ENCODE peak calls at places on chromosomes 1 and 21, in eight cellular contexts. One of them, this sample, is unnamed.

GRCh38 chr1:111852216-111852615 is 96.5 kb downstream of the DDX20 start:
- DNase-seq in neural crest cell: no peak
- DNase-seq in HL-60: no peak
- DNase-seq in transverse colon: no peak
- DNase-seq in activated B cell treated with CpG ODN at 0.5 μM for 24 hours: no peak
- DNase-seq in tibial artery: no peak
- DNase-seq in cardiac fibroblast: no peak
- DNase-seq in ovary: no peak
- DNase-seq in this sample: no peak

GRCh38 chr1:116910379-116911165 is 856 bp downstream of the PTGFRN start:
- DNase-seq in neural crest cell: peak; percentile 26
- DNase-seq in transverse colon: peak; percentile 65
- DNase-seq in cardiac fibroblast: peak; percentile 42
- DNase-seq in tibial artery: peak; percentile 38
- DNase-seq in activated B cell treated with CpG ODN at 0.5 μM for 24 hours: no peak
- DNase-seq in HL-60: peak; percentile 17
- DNase-seq in ovary: peak; percentile 65
- DNase-seq in this sample: peak; percentile 81

GRCh38 chr1:224502459-224503160 is 68.0 kb upstream of the WDR26 start:
- DNase-seq in tibial artery: no peak
- DNase-seq in neural crest cell: no peak
- DNase-seq in HL-60: peak; percentile 49
- DNase-seq in ovary: peak; percentile 32
- DNase-seq in transverse colon: peak; percentile 71
- DNase-seq in cardiac fibroblast: no peak
- DNase-seq in activated B cell treated with CpG ODN at 0.5 μM for 24 hours: no peak
- DNase-seq in this sample: peak; percentile 74

GRCh38 chr1:115867216-115867615 is 26.3 kb upstream of the NHLH2 start:
- DNase-seq in tibial artery: no peak
- DNase-seq in ovary: no peak
- DNase-seq in transverse colon: no peak
- DNase-seq in HL-60: no peak
- DNase-seq in neural crest cell: no peak
- DNase-seq in cardiac fibroblast: no peak
- DNase-seq in activated B cell treated with CpG ODN at 0.5 μM for 24 hours: no peak
- DNase-seq in this sample: no peak

GRCh38 chr1:197598935-197599334 is 176.3 kb downstream of the DENND1B start:
- DNase-seq in transverse colon: no peak
- DNase-seq in tibial artery: no peak
- DNase-seq in cardiac fibroblast: no peak
- DNase-seq in ovary: no peak
- DNase-seq in activated B cell treated with CpG ODN at 0.5 μM for 24 hours: no peak
- DNase-seq in HL-60: no peak
- DNase-seq in neural crest cell: no peak
- DNase-seq in this sample: no peak

GRCh38 chr1:226940806-226941067 is 643 bp downstream of the COQ8A start:
- DNase-seq in cardiac fibroblast: no peak
- DNase-seq in activated B cell treated with CpG ODN at 0.5 μM for 24 hours: no peak
- DNase-seq in neural crest cell: no peak
- DNase-seq in tibial artery: no peak
- DNase-seq in HL-60: no peak
- DNase-seq in transverse colon: no peak
- DNase-seq in ovary: no peak
- DNase-seq in this sample: no peak

GRCh38 chr1:55057270-55057955 is 18.1 kb downstream of the PCSK9 start:
- DNase-seq in neural crest cell: no peak
- DNase-seq in ovary: no peak
- DNase-seq in tibial artery: no peak
- DNase-seq in HL-60: no peak
- DNase-seq in transverse colon: no peak
- DNase-seq in activated B cell treated with CpG ODN at 0.5 μM for 24 hours: no peak
- DNase-seq in cardiac fibroblast: no peak
- DNase-seq in this sample: no peak

GRCh38 chr21:44650973-44651675 is 3.3 kb downstream of the KRTAP12-4 start:
- DNase-seq in ovary: no peak
- DNase-seq in cardiac fibroblast: no peak
- DNase-seq in transverse colon: no peak
- DNase-seq in neural crest cell: no peak
- DNase-seq in HL-60: no peak
- DNase-seq in tibial artery: no peak
- DNase-seq in activated B cell treated with CpG ODN at 0.5 μM for 24 hours: no peak
- DNase-seq in this sample: no peak

GRCh38 chr21:42796327-42797062 is 82.8 kb downstream of the WDR4 start:
- DNase-seq in transverse colon: no peak
- DNase-seq in tibial artery: no peak
- DNase-seq in activated B cell treated with CpG ODN at 0.5 μM for 24 hours: no peak
- DNase-seq in neural crest cell: no peak
- DNase-seq in HL-60: no peak
- DNase-seq in cardiac fibroblast: no peak
- DNase-seq in ovary: no peak
- DNase-seq in this sample: no peak

GRCh38 chr1:197911857-197912696 is 5.1 kb upstream of the LHX9 start:
- DNase-seq in activated B cell treated with CpG ODN at 0.5 μM for 24 hours: peak; percentile 18
- DNase-seq in tibial artery: no peak
- DNase-seq in cardiac fibroblast: no peak
- DNase-seq in neural crest cell: no peak
- DNase-seq in transverse colon: no peak
- DNase-seq in ovary: no peak
- DNase-seq in HL-60: no peak
- DNase-seq in this sample: peak; percentile 38

GRCh38 chr1:207321790-207322530 is 482 bp downstream of the CD55 start:
- DNase-seq in tibial artery: no peak
- DNase-seq in transverse colon: no peak
- DNase-seq in neural crest cell: no peak
- DNase-seq in activated B cell treated with CpG ODN at 0.5 μM for 24 hours: no peak
- DNase-seq in HL-60: peak; percentile 28
- DNase-seq in cardiac fibroblast: peak; percentile 33
- DNase-seq in ovary: no peak
- DNase-seq in this sample: no peak

GRCh38 chr1:206833741-206834140 is 31.7 kb upstream of the IL20 start:
- DNase-seq in HL-60: no peak
- DNase-seq in transverse colon: peak; percentile 33
- DNase-seq in cardiac fibroblast: no peak
- DNase-seq in ovary: no peak
- DNase-seq in tibial artery: no peak
- DNase-seq in activated B cell treated with CpG ODN at 0.5 μM for 24 hours: no peak
- DNase-seq in neural crest cell: no peak
- DNase-seq in this sample: peak; percentile 47

DNA sequence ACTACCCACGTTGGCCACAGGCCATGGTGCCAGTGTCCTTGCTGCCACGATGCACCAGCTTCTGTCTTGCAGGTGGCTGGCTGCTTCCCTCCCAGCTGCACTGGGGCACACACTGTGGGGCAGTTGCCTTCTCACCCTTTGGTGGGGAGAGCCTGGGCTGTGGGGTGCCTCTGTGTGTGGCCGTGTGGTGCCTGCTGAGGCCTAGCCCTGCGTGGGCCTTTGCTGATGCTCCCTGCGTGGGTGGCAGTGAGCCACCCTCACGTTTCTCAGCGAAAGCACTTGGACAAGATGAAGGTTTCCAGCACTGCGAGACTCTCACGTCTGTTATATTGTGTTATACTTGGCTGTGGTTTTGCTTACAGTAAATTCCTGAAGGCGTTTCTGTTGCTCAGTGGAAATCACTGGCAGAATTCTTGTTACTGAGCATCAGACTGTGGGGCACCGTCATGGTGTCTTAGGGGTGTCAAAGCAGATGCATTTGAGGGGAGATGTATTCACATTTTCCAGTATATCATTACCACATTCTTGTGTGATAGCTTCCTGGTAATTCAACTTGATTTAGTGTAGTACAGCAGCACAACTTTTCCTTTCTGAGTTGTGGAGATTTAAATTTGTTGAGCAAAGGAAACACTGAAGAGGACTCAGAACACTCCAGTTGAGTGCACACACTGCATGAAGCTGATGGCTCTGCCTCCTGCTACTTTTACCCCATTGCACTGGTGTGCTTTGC is 124.7 kb downstream of the PCBP3 start:
- DNase-seq in ovary: no peak
- DNase-seq in activated B cell treated with CpG ODN at 0.5 μM for 24 hours: no peak
- DNase-seq in cardiac fibroblast: peak; percentile 62
- DNase-seq in HL-60: no peak
- DNase-seq in transverse colon: no peak
- DNase-seq in neural crest cell: no peak
- DNase-seq in tibial artery: no peak
- DNase-seq in this sample: no peak
- TF ChIP-seq CTCF in ovary: no peak
- TF ChIP-seq CTCF in activated B cell treated with CpG ODN at 0.5 μM for 24 hours: no peak
- TF ChIP-seq CTCF in cardiac fibroblast: no peak
- TF ChIP-seq CTCF in HL-60: no peak
- TF ChIP-seq CTCF in transverse colon: no peak
- TF ChIP-seq CTCF in neural crest cell: no peak
- TF ChIP-seq CTCF in tibial artery: no peak
- TF ChIP-seq CTCF in this sample: no peak

DNA sequence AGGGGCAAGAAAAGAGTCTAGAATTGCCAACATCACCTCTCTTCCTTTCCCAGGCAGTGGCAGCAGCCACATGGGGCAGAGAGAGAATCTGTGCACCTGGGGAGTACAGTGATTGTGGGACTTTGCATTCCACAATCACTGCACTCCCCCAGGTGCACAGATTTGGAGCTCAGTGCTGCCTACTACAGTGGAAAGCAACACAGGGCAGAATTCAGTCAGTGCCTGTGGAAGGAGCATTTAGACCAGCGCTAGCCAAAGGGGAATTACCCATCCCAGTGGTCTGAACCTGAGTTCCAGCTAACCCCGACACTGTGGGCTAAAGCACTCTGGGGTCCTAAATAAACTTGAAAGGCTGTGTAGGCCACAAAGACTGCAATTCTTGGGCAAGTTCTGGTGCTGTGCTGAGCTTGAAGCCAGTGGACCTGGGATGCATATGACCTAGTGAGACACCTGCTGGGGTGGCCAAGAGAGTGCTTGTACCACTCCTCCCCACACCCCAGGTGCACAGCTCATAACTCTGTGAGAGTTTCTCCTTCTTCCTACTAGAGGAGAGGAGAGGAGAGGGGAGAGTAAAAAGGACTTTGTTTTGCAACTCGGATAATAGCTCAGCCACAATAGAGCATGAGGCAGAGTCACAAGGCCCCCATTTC is 50.3 kb downstream of the NUP210L start:
- DNase-seq in ovary: no peak
- DNase-seq in activated B cell treated with CpG ODN at 0.5 μM for 24 hours: no peak
- DNase-seq in cardiac fibroblast: no peak
- DNase-seq in tibial artery: no peak
- DNase-seq in HL-60: no peak
- DNase-seq in transverse colon: no peak
- DNase-seq in neural crest cell: no peak
- DNase-seq in this sample: no peak
- TF ChIP-seq CTCF in ovary: no peak
- TF ChIP-seq CTCF in activated B cell treated with CpG ODN at 0.5 μM for 24 hours: no peak
- TF ChIP-seq CTCF in cardiac fibroblast: no peak
- TF ChIP-seq CTCF in tibial artery: no peak
- TF ChIP-seq CTCF in HL-60: no peak
- TF ChIP-seq CTCF in transverse colon: no peak
- TF ChIP-seq CTCF in neural crest cell: no peak
- TF ChIP-seq CTCF in this sample: no peak

GRCh38 chr1:10802948-10803715 is 6.7 kb upstream of the CASZ1 start:
- DNase-seq in neural crest cell: no peak
- DNase-seq in activated B cell treated with CpG ODN at 0.5 μM for 24 hours: no peak
- DNase-seq in HL-60: no peak
- DNase-seq in ovary: no peak
- DNase-seq in tibial artery: no peak
- DNase-seq in cardiac fibroblast: no peak
- DNase-seq in transverse colon: no peak
- DNase-seq in this sample: no peak

GRCh38 chr1:10799726-10800125 is 3.3 kb upstream of the CASZ1 start:
- DNase-seq in activated B cell treated with CpG ODN at 0.5 μM for 24 hours: no peak
- DNase-seq in cardiac fibroblast: no peak
- DNase-seq in transverse colon: no peak
- DNase-seq in ovary: no peak
- DNase-seq in neural crest cell: no peak
- DNase-seq in tibial artery: no peak
- DNase-seq in HL-60: no peak
- DNase-seq in this sample: no peak

GRCh38 chr1:10796029-10796944 is at the start of gene CASZ1:
- DNase-seq in HL-60: no peak
- DNase-seq in cardiac fibroblast: peak; percentile 93
- DNase-seq in tibial artery: peak; percentile 52
- DNase-seq in transverse colon: peak; percentile 88
- DNase-seq in neural crest cell: peak; percentile 77
- DNase-seq in activated B cell treated with CpG ODN at 0.5 μM for 24 hours: no peak
- DNase-seq in ovary: peak; percentile 78
- DNase-seq in this sample: peak; percentile 83

GRCh38 chr1:10803971-10804820 is 7.8 kb upstream of the CASZ1 start:
- DNase-seq in neural crest cell: no peak
- DNase-seq in activated B cell treated with CpG ODN at 0.5 μM for 24 hours: no peak
- DNase-seq in tibial artery: no peak
- DNase-seq in HL-60: no peak
- DNase-seq in transverse colon: peak; percentile 90
- DNase-seq in ovary: no peak
- DNase-seq in cardiac fibroblast: no peak
- DNase-seq in this sample: peak; percentile 91

DNA sequence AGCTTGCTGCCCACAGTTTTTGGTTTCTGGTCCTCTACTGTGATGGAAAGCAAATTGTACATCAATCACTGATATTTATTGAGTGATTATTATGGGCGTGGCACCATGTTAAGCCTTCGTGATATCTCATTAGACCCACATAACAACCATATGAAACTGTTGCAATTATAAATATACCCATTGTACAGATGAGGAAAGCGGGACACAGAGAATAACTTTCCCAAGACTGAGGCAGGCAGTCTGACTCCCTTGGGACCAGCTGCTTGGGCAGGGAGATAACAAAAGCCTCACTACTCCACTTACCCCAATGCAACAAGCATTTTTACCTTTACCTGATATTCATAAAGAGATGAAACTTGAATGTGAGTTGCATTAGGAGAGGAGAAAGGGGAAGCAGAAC is 4.3 kb upstream of the CASZ1 start:
- DNase-seq in tibial artery: no peak
- DNase-seq in cardiac fibroblast: no peak
- DNase-seq in transverse colon: no peak
- DNase-seq in ovary: no peak
- DNase-seq in neural crest cell: no peak
- DNase-seq in activated B cell treated with CpG ODN at 0.5 μM for 24 hours: no peak
- DNase-seq in HL-60: no peak
- DNase-seq in this sample: no peak
- TF ChIP-seq CTCF in tibial artery: no peak
- TF ChIP-seq CTCF in cardiac fibroblast: no peak
- TF ChIP-seq CTCF in transverse colon: no peak
- TF ChIP-seq CTCF in ovary: no peak
- TF ChIP-seq CTCF in neural crest cell: no peak
- TF ChIP-seq CTCF in activated B cell treated with CpG ODN at 0.5 μM for 24 hours: no peak
- TF ChIP-seq CTCF in HL-60: no peak
- TF ChIP-seq CTCF in this sample: no peak

DNA sequence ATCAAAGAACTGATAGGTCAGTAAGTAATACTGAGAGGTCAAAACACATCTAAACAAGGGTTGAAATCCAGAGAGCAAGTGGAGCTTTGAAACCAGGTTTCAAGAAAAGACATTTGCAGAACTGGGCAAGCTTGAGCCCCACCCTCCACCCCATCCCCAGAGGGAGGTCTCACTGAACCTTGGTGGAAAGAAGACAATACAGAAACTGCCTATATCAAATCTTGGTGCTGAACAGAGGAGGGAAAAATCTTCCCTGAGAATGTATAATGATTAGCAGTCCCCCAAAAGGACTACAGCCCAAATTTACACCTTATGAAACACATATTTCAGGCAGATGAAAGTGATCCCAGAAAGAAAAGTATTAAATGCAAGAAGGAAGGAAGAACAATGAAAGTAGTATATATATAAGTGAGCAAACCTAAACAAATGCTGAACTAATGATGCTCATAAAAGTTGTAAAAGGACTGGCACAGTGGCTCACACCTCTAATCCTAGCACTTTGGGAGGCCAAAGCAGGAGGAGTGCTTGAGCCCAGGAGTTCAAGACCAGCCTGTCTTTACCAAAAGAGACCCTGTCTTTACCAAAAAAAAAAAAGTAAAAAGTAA is 12.4 kb downstream of the ZBTB17 start:
- DNase-seq in neural crest cell: no peak
- DNase-seq in ovary: no peak
- DNase-seq in cardiac fibroblast: no peak
- DNase-seq in activated B cell treated with CpG ODN at 0.5 μM for 24 hours: no peak
- DNase-seq in transverse colon: no peak
- DNase-seq in HL-60: no peak
- DNase-seq in tibial artery: no peak
- DNase-seq in this sample: no peak
- TF ChIP-seq CTCF in neural crest cell: no peak
- TF ChIP-seq CTCF in ovary: no peak
- TF ChIP-seq CTCF in cardiac fibroblast: no peak
- TF ChIP-seq CTCF in activated B cell treated with CpG ODN at 0.5 μM for 24 hours: no peak
- TF ChIP-seq CTCF in transverse colon: no peak
- TF ChIP-seq CTCF in HL-60: no peak
- TF ChIP-seq CTCF in tibial artery: no peak
- TF ChIP-seq CTCF in this sample: no peak